ENCODE peak calls at places on chromosomes 2 and 18, in five cellular contexts. X is sciatic nerve; U is activated T-helper 1 cell treated with anti-CD3 and anti-CD28 coated beads, Interleukin-12 subunit alpha, Interleukin-12 subunit beta, Interleukin-2, Interleukin-4 antibody, amounts not matched to agents 30 ng/mL and 10 ng/mL and 1 ng/mL, durations not matched to agents 14 hours and 24 hours and 36 hours; B is neural crest cell; R is retina. W is an unnamed sample.

GRCh38 chr2:231642631-231643493 is 50.2 kb downstream of the TEX44 start:
- DNase-seq in X (peak), U (peak), B (no peak), R (peak), W (peak)

GRCh38 chr2:219565130-219566080 is 5.9 kb downstream of the OBSL1 start:
- DNase-seq in X (no peak), U (no peak), B (no peak), R (no peak), W (no peak)

GRCh38 chr2:55154525-55155030 is 77.5 kb downstream of the CLHC1 start:
- DNase-seq in X (no peak), U (no peak), B (no peak), R (no peak), W (no peak)

GRCh38 chr2:144826105-144826504 is 306.2 kb upstream of the ZEB2 start:
- DNase-seq in X (no peak), U (no peak), B (no peak), R (no peak), W (no peak)

GRCh38 chr2:136008205-136008865 is 22.9 kb upstream of the DARS1 start:
- DNase-seq in X (peak), U (peak), B (no peak), R (no peak), W (peak)

GRCh38 chr2:182504903-182505302 is 78.1 kb upstream of the PDE1A start:
- DNase-seq in X (no peak), U (no peak), B (no peak), R (no peak), W (no peak)

GRCh38 chr2:76268928-76269327 is 558.2 kb upstream of the GCFC2 start:
- DNase-seq in X (no peak), U (no peak), B (no peak), R (peak), W (no peak)

GRCh38 chr2:181411105-181411849 is 45.9 kb upstream of the ITGA4 start:
- DNase-seq in X (no peak), U (no peak), B (peak), R (peak), W (no peak)

GRCh38 chr2:128734521-128735295 is 416.0 kb upstream of the HS6ST1 start:
- DNase-seq in X (no peak), U (peak), B (no peak), R (no peak), W (peak)

GRCh38 chr2:159091381-159091780 is 122.9 kb downstream of the TANC1 start:
- DNase-seq in X (no peak), U (no peak), B (no peak), R (no peak), W (no peak)

GRCh38 chr2:47073641-47074040 is 81.5 kb downstream of the STPG4 start:
- DNase-seq in X (no peak), U (no peak), B (no peak), R (no peak), W (no peak)

GRCh38 chr2:150426315-150426714 is 61.2 kb downstream of the RND3 start:
- DNase-seq in X (no peak), U (no peak), B (no peak), R (no peak), W (no peak)

GRCh38 chr2:143357956-143358355 is 228.7 kb downstream of the ARHGAP15 start:
- DNase-seq in X (no peak), U (no peak), B (no peak), R (peak), W (no peak)

GRCh38 chr2:238706163-238706562 is 141.7 kb upstream of the TWIST2 start:
- DNase-seq in X (no peak), U (no peak), B (no peak), R (no peak), W (no peak)

GRCh38 chr2:238077292-238077691 is 16.5 kb downstream of the SCLY start:
- DNase-seq in X (no peak), U (no peak), B (no peak), R (no peak), W (no peak)

GRCh38 chr18:8780227-8780626 is 74.9 kb downstream of the MTCL1 start:
- DNase-seq in X (no peak), U (no peak), B (no peak), R (peak), W (no peak)

GRCh38 chr2:181781082-181781786 is 100.9 kb upstream of the NEUROD1 start:
- DNase-seq in X (no peak), U (no peak), B (no peak), R (no peak), W (no peak)

GRCh38 chr2:200310545-200310971 is 4.1 kb downstream of the SPATS2L start:
- DNase-seq in X (no peak), U (no peak), B (no peak), R (no peak), W (no peak)